ENCODE peak calls at places on chromosomes 13 and 19, in seven cellular contexts. B, N, G, H, T, Q and A are unnamed samples.

GRCh38 chr19:30682576-30683536 is 310.7 kb downstream of the ZNF536 start:
- DNase-seq in H (peak; percentile 88), G (no peak), Q (peak; percentile 82), T (peak; percentile 35), N (peak; percentile 69), B (peak; percentile 82), A (peak; percentile 57)

GRCh38 chr13:107099661-107100060 is 531.7 kb upstream of the ARGLU1 start:
- DNase-seq in Q (no peak), H (no peak), B (no peak), G (no peak), T (no peak), N (no peak), A (no peak)

GRCh38 chr13:53357582-53357981 is 329.0 kb downstream of the OLFM4 start:
- DNase-seq in B (no peak), Q (no peak), H (no peak), N (no peak), T (no peak), G (no peak), A (no peak)

GRCh38 chr13:113044431-113045114 is 61.0 kb upstream of the F7 start:
- DNase-seq in Q (no peak), G (no peak), H (no peak), B (no peak), T (no peak), N (no peak), A (no peak)

GRCh38 chr19:19371056-19371455 is 34.4 kb upstream of the GATAD2A start:
- DNase-seq in H (no peak), Q (no peak), T (no peak), G (no peak), B (peak; percentile 21), N (no peak), A (no peak)

GRCh38 chr19:19459707-19460251 is 54.3 kb downstream of the GATAD2A start:
- DNase-seq in G (no peak), H (no peak), T (no peak), Q (no peak), B (no peak), N (no peak), A (no peak)

GRCh38 chr13:110576070-110576394 is 14.5 kb upstream of the RAB20 start:
- DNase-seq in Q (no peak), B (no peak), N (no peak), T (no peak), G (no peak), H (no peak), A (no peak)

GRCh38 chr13:32581177-32581786 is 5.0 kb upstream of the PDS5B start:
- DNase-seq in G (no peak), T (peak; percentile 14), H (no peak), B (no peak), N (no peak), Q (no peak), A (no peak)

GRCh38 chr19:4077800-4078683 is 11.3 kb upstream of the ZBTB7A start:
- DNase-seq in B (peak; percentile 63), Q (no peak), H (no peak), N (peak; percentile 76), T (no peak), G (no peak), A (peak; percentile 84)

GRCh38 chr19:33674575-33675367 is 53.0 kb downstream of the CHST8 start:
- DNase-seq in T (no peak), H (peak; percentile 63), B (no peak), G (no peak), Q (no peak), N (no peak), A (no peak)

GRCh38 chr19:4586245-4586644 is 26.8 kb upstream of the SEMA6B start:
- DNase-seq in B (no peak), G (no peak), Q (no peak), N (no peak), T (no peak), H (no peak), A (no peak)

GRCh38 chr19:33795370-33796163 is 1.1 kb upstream of the KCTD15 start:
- DNase-seq in G (no peak), B (peak; percentile 91), Q (peak; percentile 90), N (peak; percentile 81), T (peak; percentile 66), H (peak; percentile 96), A (peak; percentile 61)

GRCh38 chr13:44523176-44524017 is 52.7 kb downstream of the TSC22D1 start:
- DNase-seq in Q (no peak), H (no peak), B (no peak), N (no peak), T (peak; percentile 67), G (peak; percentile 7), A (no peak)

GRCh38 chr19:50772408-50773311 is 2.4 kb downstream of the GPR32 start:
- DNase-seq in G (no peak), B (peak; percentile 83), H (peak; percentile 68), Q (no peak), N (no peak), T (no peak), A (no peak)

GRCh38 chr19:50645107-50645506 is 4.1 kb upstream of the C19orf81 start:
- DNase-seq in Q (no peak), T (no peak), H (no peak), G (no peak), N (no peak), B (no peak), A (no peak)

GRCh38 chr13:72565893-72566292 is 161.5 kb downstream of the MZT1 start:
- DNase-seq in N (no peak), Q (no peak), G (no peak), T (peak; percentile 29), H (peak; percentile 11), B (no peak), A (no peak)

GRCh38 chr19:46065486-46065885 is 24.7 kb upstream of the IGFL4 start:
- DNase-seq in B (no peak), H (no peak), T (no peak), G (no peak), Q (no peak), N (no peak), A (no peak)

GRCh38 chr13:33873251-33873908 is 55.4 kb downstream of the RFC3 start:
- DNase-seq in G (no peak), B (no peak), N (no peak), T (peak; percentile 86), H (no peak), Q (no peak), A (no peak)

GRCh38 chr13:100797921-100798320 is 123.3 kb upstream of the TMTC4 start:
- DNase-seq in N (no peak), T (no peak), G (no peak), Q (no peak), H (peak; percentile 19), B (no peak), A (no peak)

GRCh38 chr13:104057851-104058250 is 991.6 kb upstream of the SLC10A2 start:
- DNase-seq in N (no peak), G (no peak), T (no peak), Q (no peak), B (no peak), H (no peak), A (no peak)

GRCh38 chr19:13946414-13946813 is 5.9 kb upstream of the DCAF15 start:
- DNase-seq in H (no peak), N (no peak), B (no peak), Q (no peak), G (no peak), T (no peak), A (no peak)

GRCh38 chr13:41746259-41746658 is 214.7 kb downstream of the VWA8 start:
- DNase-seq in T (no peak), B (no peak), Q (no peak), N (no peak), G (no peak), H (no peak), A (no peak)

GRCh38 chr19:47707135-47707925 is 5.9 kb upstream of the EHD2 start:
- DNase-seq in H (peak; percentile 84), B (peak; percentile 77), Q (peak; percentile 94), T (peak; percentile 71), N (peak; percentile 70), G (peak; percentile 21), A (peak; percentile 61)

GRCh38 chr13:94784066-94784465 is 71.7 kb upstream of the SOX21 start:
- DNase-seq in N (no peak), Q (no peak), H (no peak), T (no peak), G (no peak), B (no peak), A (no peak)

DNA sequence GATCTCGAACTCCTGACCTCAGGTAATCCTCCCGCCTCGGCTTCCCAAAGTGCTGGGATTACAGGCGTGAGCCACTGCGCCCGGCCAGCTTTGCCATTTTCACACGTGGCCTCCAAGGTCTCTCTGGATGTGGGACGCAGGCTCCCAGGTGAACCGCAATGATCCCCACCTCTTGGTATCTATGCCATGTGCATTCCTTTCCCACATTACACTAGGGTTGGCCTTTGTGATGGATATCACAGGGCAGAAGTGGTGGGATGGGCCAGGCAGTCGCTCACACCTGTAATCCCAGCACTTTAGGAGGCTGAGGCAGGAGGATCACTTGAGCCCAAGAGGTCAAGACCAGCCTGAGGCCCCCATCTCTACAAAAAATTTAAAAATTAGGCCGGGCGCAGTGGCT is 22.4 kb downstream of the FGF21 start:
- DNase-seq in Q (no peak), H (no peak), T (no peak), G (no peak), N (no peak), B (no peak), A (no peak)
- TF ChIP-seq TAF1 in Q (no peak), H (no peak), T (no peak), G (no peak), N (no peak), B (no peak), A (no peak)

DNA sequence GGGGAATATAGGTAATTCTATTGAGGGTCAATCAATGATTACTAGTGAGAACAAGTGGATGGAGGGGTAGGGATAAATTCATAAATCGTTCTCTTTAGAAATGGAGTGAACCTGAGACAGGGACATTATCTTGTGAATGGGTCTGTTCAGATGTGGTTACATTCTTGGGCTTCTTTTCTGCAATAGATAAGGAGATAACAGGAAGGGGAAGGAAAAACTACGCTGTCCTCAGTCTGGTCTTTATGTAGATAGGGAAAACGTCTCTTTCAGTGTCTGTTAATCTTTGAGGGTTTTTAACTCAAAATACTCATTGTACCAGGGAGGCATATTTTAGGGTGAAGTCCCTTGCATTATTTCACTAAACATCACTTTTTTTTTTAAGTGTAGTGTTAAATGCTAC is 266.7 kb upstream of the MAB21L1 start:
- DNase-seq in B (no peak), G (no peak), T (no peak), N (no peak), Q (no peak), H (no peak), A (no peak)
- TF ChIP-seq TAF1 in B (no peak), G (no peak), T (no peak), N (no peak), Q (no peak), H (no peak), A (no peak)

GRCh38 chr19:42267644-42268141 is 1.4 kb upstream of the CIC start:
- DNase-seq in Q (no peak), N (no peak), B (no peak), H (no peak), G (no peak), T (no peak), A (no peak)
- TF ChIP-seq TAF1 in Q (no peak), N (no peak), B (no peak), H (no peak), G (no peak), T (no peak), A (no peak)

DNA sequence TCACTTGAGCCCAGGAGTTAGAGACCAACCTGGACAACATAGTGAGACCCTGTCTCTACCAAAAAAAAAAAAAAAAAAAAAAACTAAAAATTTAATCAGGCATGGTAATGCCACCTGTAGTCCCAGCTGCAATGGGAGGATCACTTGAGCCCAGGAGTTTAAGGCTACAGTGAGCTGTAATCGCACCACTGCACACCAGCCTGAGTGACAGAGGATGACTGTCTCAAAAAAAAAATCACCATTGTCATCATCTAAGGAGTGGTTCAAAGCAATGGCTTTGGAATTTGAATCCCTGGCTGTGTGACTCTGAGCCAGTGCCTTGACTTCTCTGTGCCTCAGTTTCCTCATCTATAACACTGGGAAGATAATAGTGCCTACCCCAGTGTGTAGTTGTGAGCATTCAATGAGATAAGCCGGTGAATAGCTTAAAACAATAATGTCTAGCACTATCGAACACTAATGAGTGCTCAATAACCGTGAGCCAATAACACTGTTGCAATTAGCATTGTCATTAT is 11.5 kb downstream of the IGSF23 start:
- DNase-seq in T (no peak), N (no peak), B (no peak), G (no peak), H (no peak), Q (no peak), A (no peak)
- TF ChIP-seq TAF1 in T (no peak), N (no peak), B (no peak), G (no peak), H (no peak), Q (no peak), A (no peak)